ENCODE peak calls at places on chromosomes 12 and 14, in five cellular contexts. P, N, Z, M and S are unnamed samples.

GRCh38 chr12:119115296-119115905 is 63.3 kb upstream of the HSPB8 start:
- DNase-seq in Z (peak; percentile 20), N (peak; percentile 17), P (peak; percentile 7), M (no peak), S (no peak)

GRCh38 chr14:53840444-53840843 is 116.2 kb downstream of the BMP4 start:
- DNase-seq in P (no peak), N (no peak), M (no peak), Z (no peak), S (no peak)

GRCh38 chr14:99238234-99238633 is 33.8 kb downstream of the BCL11B start:
- DNase-seq in N (no peak), Z (no peak), P (no peak), M (no peak), S (no peak)

GRCh38 chr14:71287567-71287966 is 380.3 kb downstream of the PCNX1 start:
- DNase-seq in M (no peak), Z (no peak), N (no peak), P (no peak), S (no peak)

GRCh38 chr12:4664111-4664510 is 15.2 kb downstream of the NDUFA9 start:
- DNase-seq in P (no peak), Z (no peak), M (no peak), N (no peak), S (no peak)

GRCh38 chr14:59160492-59160891 is 28.0 kb upstream of the DAAM1 start:
- DNase-seq in Z (no peak), N (no peak), P (no peak), M (no peak), S (no peak)

GRCh38 chr12:77847060-77847541 is 16.4 kb downstream of the NAV3 start:
- DNase-seq in Z (no peak), M (no peak), P (no peak), N (no peak), S (no peak)

GRCh38 chr12:24738436-24738835 is 210.5 kb downstream of the BCAT1 start:
- DNase-seq in Z (no peak), P (no peak), N (no peak), M (no peak), S (no peak)

GRCh38 chr12:69388371-69388770 is 28.8 kb downstream of the YEATS4 start:
- DNase-seq in N (no peak), Z (no peak), P (no peak), M (no peak), S (peak; percentile 37)
- TF ChIP-seq CTCF in N (no peak), Z (no peak), P (peak; percentile 42), M (peak; percentile 61), S (peak; percentile 60)

DNA sequence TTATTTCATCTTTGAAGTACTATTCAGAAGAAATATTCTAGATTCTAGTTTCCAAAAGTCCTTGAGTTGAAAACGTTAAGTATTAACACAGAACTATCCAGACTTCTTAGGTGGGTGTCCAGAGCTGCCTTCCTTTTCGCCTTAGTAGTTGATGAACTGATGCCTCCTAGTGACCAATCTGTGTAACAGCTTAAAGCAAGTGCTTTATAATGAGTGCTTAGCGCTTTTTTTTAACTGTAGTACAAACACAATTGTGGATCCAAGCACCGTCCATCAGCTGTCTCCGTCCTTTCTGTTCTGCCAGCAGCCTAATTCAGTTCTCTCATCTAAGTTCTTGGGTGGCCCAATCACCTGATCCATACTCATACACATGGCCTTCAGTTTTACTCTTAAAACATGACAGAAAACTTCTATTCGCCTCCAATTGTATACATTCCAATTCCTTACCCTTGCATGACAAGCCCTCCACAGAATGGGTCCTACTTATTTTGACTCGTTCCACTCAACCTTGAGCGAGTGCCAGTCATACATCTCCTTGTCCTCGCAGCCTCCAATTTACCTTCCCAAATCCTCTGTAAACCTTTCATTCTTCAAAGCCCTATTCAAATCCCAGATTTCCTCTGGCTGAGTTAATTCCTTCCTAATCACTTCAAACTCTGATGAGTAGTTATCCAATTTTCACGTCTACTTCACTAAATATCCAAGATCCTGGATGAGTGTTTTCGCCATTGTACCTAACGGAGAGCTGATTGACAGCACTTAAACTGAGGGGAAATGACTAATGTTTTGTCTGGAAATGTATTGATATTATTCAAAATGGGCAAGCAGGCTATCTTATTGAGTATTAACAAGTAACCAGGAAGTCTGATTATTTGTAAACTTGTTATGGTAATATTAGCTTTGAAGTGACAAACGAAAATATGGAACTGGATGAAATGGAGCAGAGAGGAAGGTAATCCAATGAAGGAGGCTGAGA is 5.8 kb upstream of the PHLDA1 start:
- DNase-seq in P (peak; percentile 27), Z (peak; percentile 42), N (no peak), M (no peak), S (no peak)
- H3K4me3 ChIP-seq in P (no peak overlapping the region), Z (no peak overlapping the region), N (no peak overlapping the region), M (no peak overlapping the region), S (no peak overlapping the region)

DNA sequence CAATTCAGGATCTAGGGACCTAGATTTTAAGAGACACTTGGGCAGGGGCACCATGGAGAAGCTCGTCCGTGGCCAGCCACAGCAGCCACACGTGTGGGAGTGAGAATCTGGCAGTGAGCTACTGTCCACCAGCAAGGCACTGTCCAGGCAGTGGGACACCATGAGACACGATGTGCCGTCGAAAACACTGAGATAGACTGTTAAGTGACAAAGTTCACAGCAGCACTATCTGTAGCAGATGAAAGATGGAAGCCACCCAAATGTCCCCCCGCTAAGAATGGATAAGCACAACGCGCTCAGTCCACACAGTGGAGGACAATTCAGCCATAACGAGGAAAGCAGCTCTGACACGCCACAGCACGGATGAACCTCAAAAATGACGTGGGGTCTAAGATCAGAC is 19.7 kb downstream of the RILPL1 start:
- DNase-seq in Z (no peak), M (no peak), P (no peak), N (no peak), S (no peak)
- TF ChIP-seq CTCF in Z (no peak), M (no peak), P (no peak), N (no peak), S (no peak)

DNA sequence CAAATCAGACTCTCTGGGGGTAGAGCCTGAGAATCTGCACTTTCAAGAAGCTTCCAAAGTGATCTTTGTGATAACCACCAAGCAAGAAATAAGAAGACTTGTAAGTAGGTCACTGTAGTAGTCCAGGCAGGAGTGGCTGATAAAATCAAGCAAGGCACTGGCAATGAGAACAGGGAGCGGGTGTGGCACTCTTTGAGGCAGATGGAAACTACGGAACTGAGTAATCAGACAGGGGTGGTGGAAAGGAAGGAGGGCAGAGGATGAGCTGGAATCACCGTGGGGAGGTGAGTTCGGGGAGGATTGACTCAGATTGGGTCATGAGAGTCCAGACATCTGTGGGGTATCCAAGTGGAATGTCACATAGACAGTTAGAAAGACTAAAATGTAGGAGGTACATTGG is 44.4 kb upstream of the PLXNC1 start:
- DNase-seq in P (no peak), M (no peak), N (no peak), Z (no peak), S (no peak)
- H3K4me3 ChIP-seq in P (no peak overlapping the region), M (no peak overlapping the region), N (no peak overlapping the region), Z (no peak overlapping the region), S (no peak overlapping the region)

GRCh38 chr14:103107455-103107854 is 12.9 kb downstream of the EXOC3L4 start:
- DNase-seq in M (peak; percentile 78), P (no peak), N (no peak), Z (no peak), S (no peak)

GRCh38 chr14:103103461-103104388 is 9.2 kb downstream of the EXOC3L4 start:
- DNase-seq in Z (peak; percentile 61), P (no peak), M (peak; percentile 93), N (no peak), S (peak; percentile 62)

GRCh38 chr14:103104389-103104653 is 9.8 kb downstream of the EXOC3L4 start:
- DNase-seq in M (no peak), Z (no peak), N (no peak), P (no peak), S (no peak)

GRCh38 chr14:103104654-103105511 is 10.4 kb downstream of the EXOC3L4 start:
- DNase-seq in N (peak; percentile 82), Z (peak; percentile 54), P (peak; percentile 85), M (no peak), S (no peak)

GRCh38 chr14:103105580-103106168 is 11.1 kb downstream of the EXOC3L4 start:
- DNase-seq in Z (no peak), N (no peak), M (no peak), P (no peak), S (peak; percentile 25)
- TF ChIP-seq CTCF in Z (no peak), N (no peak), M (peak; percentile 25), P (no peak), S (peak; percentile 61)

GRCh38 chr12:53985358-53985899 is 483 bp downstream of the HOXC10 start:
- DNase-seq in Z (no peak), N (no peak), P (no peak), M (no peak), S (no peak)

GRCh38 chr12:53984901-53985357 is at the start of gene HOXC10:
- DNase-seq in M (no peak), P (peak; percentile 78), Z (no peak), N (peak; percentile 89), S (no peak)

GRCh38 chr12:53981652-53982565 is 3.0 kb upstream of the HOXC10 start:
- DNase-seq in P (no peak), N (no peak), M (no peak), Z (no peak), S (no peak)

GRCh38 chr12:53982616-53983579 is 2.0 kb upstream of the HOXC10 start:
- DNase-seq in N (no peak), Z (no peak), P (no peak), M (no peak), S (no peak)

GRCh38 chr12:53983580-53984572 is 1.1 kb upstream of the HOXC10 start:
- DNase-seq in M (no peak), N (no peak), P (no peak), Z (no peak), S (no peak)
- H3K4me3 ChIP-seq in M (no peak overlapping the region), N (no peak overlapping the region), P (no peak overlapping the region), Z (no peak overlapping the region), S (no peak overlapping the region)

GRCh38 chr14:22836301-22837058 is at the start of gene MMP14:
- DNase-seq in P (no peak), M (no peak), Z (peak; percentile 81), N (peak; percentile 83), S (no peak)
- TF ChIP-seq CTCF in P (no peak), M (no peak), Z (no peak), N (peak; percentile 55), S (no peak)

GRCh38 chr14:28603606-28604005 is 163.0 kb upstream of the FOXG1 start:
- DNase-seq in Z (peak; percentile 7), N (no peak), M (no peak), P (no peak), S (peak; percentile 13)
- H3K4me3 ChIP-seq in Z (no peak overlapping the region), N (no peak overlapping the region), M (no peak overlapping the region), P (no peak overlapping the region), S (no peak overlapping the region)

GRCh38 chr14:69547701-69548348 is 26.8 kb downstream of the CCDC177 start:
- DNase-seq in M (no peak), P (peak; percentile 9), N (peak; percentile 37), Z (no peak), S (no peak)
- TF ChIP-seq CTCF in M (peak; percentile 56), P (peak; percentile 39), N (no peak), Z (no peak), S (peak; percentile 40)